ENCODE peak calls at places on chromosomes 4 and X, in four cellular contexts. V is progenitor cell of endocrine pancreas, J is testis, U is neural crest cell. E is an unnamed sample.

GRCh38 chr4:39227906-39228305 is 45.6 kb downstream of the WDR19 start:
- DNase-seq in J (no peak), V (no peak), U (no peak), E (no peak)

GRCh38 chrX:8404443-8404842 is 60.2 kb upstream of the VCX3B start:
- DNase-seq in V (no peak), J (peak), U (no peak), E (no peak)

GRCh38 chr4:123602007-123602406 is 205.4 kb downstream of the SPRY1 start:
- DNase-seq in U (no peak), J (no peak), V (no peak), E (no peak)

GRCh38 chrX:150475466-150475865 is 93.0 kb upstream of the MTM1 start:
- DNase-seq in V (no peak), J (no peak), U (no peak), E (no peak)

GRCh38 chrX:38861489-38861888 is 60.2 kb downstream of the MID1IP1 start:
- DNase-seq in U (no peak), J (no peak), V (no peak), E (no peak)

GRCh38 chr4:73387552-73387951 is 16.5 kb upstream of the ALB start:
- DNase-seq in V (no peak), U (no peak), J (no peak), E (no peak)

GRCh38 chr4:147772459-147772969 is 40.6 kb downstream of the ARHGAP10 start:
- DNase-seq in J (no peak), V (no peak), U (no peak), E (no peak)

GRCh38 chr4:38034986-38035882 is 75.0 kb downstream of the PTTG2 start:
- DNase-seq in U (peak), V (no peak), J (peak), E (no peak)

GRCh38 chr4:112853662-112854256 is 195.7 kb upstream of the ANK2 start:
- DNase-seq in J (no peak), U (no peak), V (no peak), E (no peak)

GRCh38 chr4:26484032-26484515 is 6.2 kb downstream of the CCKAR start:
- DNase-seq in V (no peak), J (no peak), U (no peak), E (no peak)

GRCh38 chr4:6239486-6239885 is 30.2 kb upstream of the WFS1 start:
- DNase-seq in U (no peak), V (no peak), J (no peak), E (no peak)

GRCh38 chr4:104210420-104210819 is 284.3 kb downstream of the CXXC4 start:
- DNase-seq in U (no peak), V (no peak), J (no peak), E (no peak)

GRCh38 chr4:88320780-88321373 is 36.5 kb upstream of the PPM1K start:
- DNase-seq in V (no peak), J (peak), U (no peak), E (no peak)

GRCh38 chr4:125016892-125017299 is 297.9 kb upstream of the FAT4 start:
- DNase-seq in U (no peak), V (no peak), J (no peak), E (no peak)

GRCh38 chrX:115330498-115331138 is 41.1 kb downstream of the LUZP4 start:
- DNase-seq in V (peak), U (peak), J (peak), E (no peak)

GRCh38 chrX:31130457-31131215 is 58.8 kb upstream of the FTHL17 start:
- DNase-seq in U (no peak), V (no peak), J (no peak), E (no peak)

GRCh38 chr4:148061139-148061476 is 329.2 kb downstream of the ARHGAP10 start:
- DNase-seq in J (no peak), V (no peak), U (no peak), E (no peak)

GRCh38 chr4:53720776-53721175 is 129.5 kb upstream of the LNX1 start:
- DNase-seq in U (no peak), V (no peak), J (no peak), E (no peak)

GRCh38 chr4:181077416-181077815 is 1165.8 kb upstream of the TENM3 start:
- DNase-seq in J (no peak), U (no peak), V (no peak), E (no peak)

GRCh38 chr4:59671037-59671436 is 1529.1 kb upstream of the ADGRL3 start:
- DNase-seq in U (no peak), V (no peak), J (no peak), E (no peak)

GRCh38 chrX:152861826-152862225 is 31.0 kb downstream of the NSDHL start:
- DNase-seq in J (no peak), U (no peak), V (no peak), E (no peak)

GRCh38 chrX:53544936-53545335 is 110.8 kb upstream of the HSD17B10 start:
- DNase-seq in U (no peak), J (no peak), V (no peak), E (no peak)

GRCh38 chrX:40091691-40092421 is 5.9 kb downstream of the BCOR start:
- DNase-seq in U (no peak), V (no peak), J (no peak), E (no peak)

GRCh38 chr4:21992330-21992729 is 43.8 kb upstream of the KCNIP4 start:
- DNase-seq in U (no peak), V (no peak), J (no peak), E (no peak)

GRCh38 chrX:40996886-40997530 is 88.2 kb upstream of the USP9X start:
- DNase-seq in U (no peak), J (no peak), V (no peak), E (no peak)

GRCh38 chr4:84944952-84945351 is 21.5 kb downstream of the WDFY3 start:
- DNase-seq in V (no peak), J (no peak), U (no peak), E (no peak)

GRCh38 chr4:100823066-100823992 is 305.5 kb upstream of the EMCN start:
- DNase-seq in U (no peak), J (no peak), V (no peak), E (no peak)

DNA sequence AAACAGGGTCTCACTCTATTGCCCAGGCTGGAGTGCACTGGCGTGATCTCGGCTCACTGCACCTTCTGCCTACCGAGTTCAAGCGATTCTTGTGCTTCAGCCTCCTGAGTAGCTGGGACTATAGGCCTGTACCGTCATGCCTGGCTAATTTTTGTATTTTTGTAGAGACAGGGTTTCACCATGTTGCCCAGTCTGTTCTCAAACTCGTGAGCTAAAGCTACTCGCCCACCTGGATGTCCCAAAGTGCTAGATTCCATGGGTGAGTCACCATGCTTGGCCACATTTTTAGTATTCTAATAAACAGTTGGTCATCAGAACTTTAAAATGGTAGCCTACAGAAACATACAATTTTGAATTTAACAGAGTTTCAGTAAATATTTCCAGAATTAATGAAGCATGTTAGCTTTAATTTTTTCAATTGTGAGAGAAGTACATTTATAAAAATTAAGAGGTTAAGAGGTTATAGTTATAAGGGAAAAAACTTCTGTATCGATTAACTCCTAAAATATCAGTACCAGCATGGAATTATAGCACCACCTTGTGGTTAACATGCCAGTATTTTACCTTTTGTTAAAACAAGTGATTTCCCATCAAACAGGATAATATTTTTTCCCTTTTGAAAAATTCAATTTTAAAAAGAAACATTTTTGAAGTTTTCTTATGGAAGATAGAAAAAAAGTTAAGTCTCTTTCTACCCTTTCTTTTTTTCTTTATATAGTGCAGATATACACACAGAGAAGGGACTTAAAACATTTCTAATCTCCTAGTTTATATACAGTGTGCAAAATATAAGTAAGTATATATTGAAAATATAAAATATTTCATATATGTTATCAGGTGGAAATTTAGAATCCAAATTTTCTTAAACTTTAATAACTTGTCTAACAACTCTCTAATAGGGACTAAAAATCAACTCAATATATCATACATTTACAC is 35.4 kb downstream of the CEP44 start:
- DNase-seq in J (no peak), V (no peak), U (no peak), E (no peak)
- TF ChIP-seq CTCF in J (no peak), V (peak), U (peak), E (peak)

DNA sequence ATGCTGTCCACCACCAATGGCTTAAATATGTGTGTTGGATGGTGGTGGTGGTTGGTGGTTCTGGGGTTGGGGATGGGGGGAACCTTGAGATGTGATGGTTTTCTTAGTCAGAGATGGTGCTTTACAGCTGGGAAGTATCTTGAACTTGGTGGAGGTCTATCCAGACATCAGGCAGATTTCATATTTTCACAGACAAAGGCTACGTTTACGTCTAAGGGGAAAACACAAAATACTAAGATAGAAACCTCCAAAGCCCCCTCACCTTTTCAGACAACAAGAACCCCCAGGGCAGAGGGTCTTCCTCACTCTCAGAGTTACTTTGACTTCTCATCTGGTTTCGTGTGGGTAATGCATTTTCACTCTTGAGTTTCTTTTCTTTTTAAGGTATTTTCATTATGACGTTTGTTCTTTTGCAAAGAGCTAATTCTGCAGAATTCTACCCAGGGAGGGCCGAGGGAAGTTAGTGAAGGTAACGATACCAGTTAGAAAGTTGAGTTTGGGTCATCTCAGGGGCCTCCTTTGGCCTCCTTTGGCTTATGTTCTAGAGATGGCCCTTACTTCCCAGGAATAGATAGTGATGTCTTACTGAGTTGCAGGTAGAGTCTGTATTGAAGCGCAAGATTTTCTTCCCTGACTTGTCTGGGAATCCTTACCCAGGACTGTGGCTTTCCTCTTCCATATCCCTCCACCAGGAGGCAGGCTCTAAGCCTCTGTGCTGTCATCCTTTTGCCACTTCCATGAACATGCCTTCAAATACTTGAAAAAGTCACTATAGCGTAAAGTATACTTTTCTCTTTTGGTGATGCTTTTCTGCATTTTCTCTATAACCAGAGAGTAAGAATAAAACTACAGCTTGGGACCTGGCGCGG is 31.9 kb downstream of the RHOH start:
- DNase-seq in U (no peak), V (no peak), J (no peak), E (no peak)
- TF ChIP-seq CTCF in U (peak), V (peak), J (no peak), E (peak)

GRCh38 chr4:23455482-23455881 is 434.4 kb downstream of the PPARGC1A start:
- DNase-seq in V (no peak), J (peak), U (peak), E (no peak)
- TF ChIP-seq CTCF in V (peak), J (no peak), U (peak), E (no peak)

GRCh38 chr4:57109847-57110634 is at the start of gene IGFBP7:
- DNase-seq in V (peak), J (peak), U (peak), E (peak)
- TF ChIP-seq CTCF in V (peak), J (no peak), U (peak), E (no peak)

GRCh38 chr4:1728061-1728980 is 7.0 kb downstream of the TACC3 start:
- DNase-seq in J (no peak), U (no peak), V (no peak), E (no peak)
- TF ChIP-seq CTCF in J (no peak), U (no peak), V (peak), E (no peak)

DNA sequence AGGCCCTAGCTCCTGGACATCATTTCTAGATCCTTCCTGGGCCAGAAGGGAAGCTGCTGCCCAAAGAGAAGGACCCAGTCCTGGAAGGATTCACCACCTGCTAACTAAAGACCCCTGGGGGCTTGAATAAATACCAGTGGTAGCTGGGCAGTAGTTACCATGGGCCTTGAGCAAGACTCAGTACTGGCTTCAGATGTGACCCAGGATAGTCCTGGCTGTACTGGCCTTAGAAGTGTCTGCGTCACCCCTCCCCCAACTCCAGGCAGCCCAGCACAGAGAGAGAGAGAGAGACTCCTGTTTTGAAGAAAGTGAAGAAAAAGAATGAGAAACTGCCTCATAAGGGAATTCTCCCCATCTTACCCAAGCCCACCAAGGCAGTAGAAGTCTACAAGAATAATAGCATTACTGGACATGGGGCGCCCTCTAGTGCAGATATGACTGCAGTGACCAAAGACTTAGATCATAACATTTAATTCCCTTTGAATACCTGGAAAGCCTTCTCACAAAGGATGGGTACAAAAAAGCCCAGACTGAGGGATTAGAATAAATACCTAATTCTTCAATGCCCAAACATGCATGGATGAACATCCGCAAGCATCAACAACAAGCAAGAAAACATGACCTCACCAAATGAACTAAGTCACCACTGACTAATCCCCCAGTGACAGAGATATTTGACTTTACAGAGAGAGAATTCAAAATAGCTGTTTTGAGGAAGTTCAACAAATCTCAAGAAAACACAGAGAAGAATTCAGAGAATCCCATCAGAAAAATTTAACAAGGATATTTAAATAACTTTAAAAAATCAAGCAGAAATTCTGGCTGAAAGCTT is 171.8 kb downstream of the HNRNPD start:
- DNase-seq in J (peak), V (peak), U (peak), E (no peak)
- TF ChIP-seq CTCF in J (peak), V (peak), U (peak), E (peak)

GRCh38 chrX:78886550-78886949 is 58.6 kb upstream of the P2RY10 start:
- DNase-seq in U (no peak), V (no peak), J (no peak), E (no peak)
- TF ChIP-seq CTCF in U (peak), V (peak), J (no peak), E (peak)

DNA sequence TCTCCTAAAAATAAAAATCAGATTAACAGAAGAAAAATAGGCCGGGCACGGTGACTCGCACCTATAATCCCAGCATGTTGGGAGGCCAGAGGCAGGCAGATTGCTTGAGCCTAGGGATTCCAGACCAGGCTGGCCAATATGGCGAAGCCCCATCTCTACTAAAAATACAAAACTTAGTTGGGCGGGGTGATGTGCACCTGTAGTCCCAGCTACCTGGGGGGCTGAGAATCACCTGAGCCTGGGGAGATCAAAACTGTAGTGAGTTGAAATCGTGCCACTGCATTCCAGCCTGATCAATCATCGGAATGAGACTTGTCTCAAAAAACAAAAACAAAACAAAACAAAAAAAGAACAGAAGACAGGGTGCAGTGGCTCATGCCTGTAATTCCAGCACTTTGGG is 32.8 kb upstream of the NOCT start:
- DNase-seq in J (no peak), V (no peak), U (no peak), E (no peak)
- TF ChIP-seq CTCF in J (no peak), V (no peak), U (no peak), E (no peak)

E was measured in natural killer cell.